ENCODE peak calls at places on chromosomes 3 and 15, in seven cellular contexts. I is progenitor cell of endocrine pancreas; M is Daoy; C is activated CD8-positive, alpha-beta memory T cell treated with anti-CD3 and anti-CD28 coated beads for 48 hours; G is nucleus accumbens; A is iPS-NIHi11; L is right atrium auricular region. X is an unnamed sample.

GRCh38 chr15:64842099-64842940 is 605 bp downstream of the PLEKHO2 start:
- DNase-seq in M (peak), G (no peak), C (no peak), L (peak), I (no peak), A (no peak), X (no peak)

GRCh38 chr15:70259030-70259424 is 161.3 kb upstream of the TLE3 start:
- DNase-seq in M (peak), L (peak), A (no peak), G (no peak), C (no peak), I (no peak), X (no peak)

GRCh38 chr3:35651888-35652287 is 12.6 kb downstream of the ARPP21 start:
- DNase-seq in C (no peak), I (no peak), M (peak), L (no peak), A (no peak), G (no peak), X (no peak)

GRCh38 chr15:91954211-91954804 is 100.8 kb downstream of the SLCO3A1 start:
- DNase-seq in L (no peak), A (no peak), I (peak), M (no peak), C (no peak), G (no peak), X (no peak)

GRCh38 chr3:170690133-170690981 is 104.5 kb upstream of the SLC7A14 start:
- DNase-seq in G (peak), C (peak), M (peak), I (peak), A (peak), L (peak), X (no peak)

GRCh38 chr3:188001052-188001567 is 152.8 kb upstream of the LPP start:
- DNase-seq in L (no peak), C (no peak), A (no peak), I (no peak), M (no peak), G (no peak), X (no peak)

GRCh38 chr15:41105348-41106334 is 10.4 kb downstream of the INO80 start:
- DNase-seq in M (peak), C (no peak), A (no peak), I (no peak), L (no peak), G (no peak), X (no peak)

GRCh38 chr15:99055555-99056134 is 48.1 kb upstream of the PGPEP1L start:
- DNase-seq in M (no peak), A (no peak), C (no peak), I (no peak), L (peak), G (no peak), X (no peak)

GRCh38 chr3:113643583-113643982 is 52.9 kb downstream of the USF3 start:
- DNase-seq in M (no peak), I (no peak), A (no peak), L (no peak), G (no peak), C (no peak), X (no peak)

X was measured in vagina.